ENCODE peak calls at places on chromosomes 6 and 20, in seven cellular contexts. Y is midbrain, G is Peyer's patch, R is pancreas, M is uterus, A is islet precursor cell, N is suprapubic skin. S is an unnamed sample.

GRCh38 chr6:37812835-37813234 is 6.7 kb upstream of the ZFAND3 start:
- DNase-seq in Y (no peak), G (no peak), R (no peak), M (no peak), A (no peak), N (no peak), S (no peak)

GRCh38 chr20:35616465-35617396 is 1.1 kb downstream of the SPAG4 start:
- DNase-seq in Y (peak), G (peak), R (peak), M (peak), A (peak), N (peak), S (peak)

GRCh38 chr6:37456816-37457560 is 24.0 kb downstream of the CMTR1 start:
- DNase-seq in Y (no peak), G (no peak), R (no peak), M (no peak), A (no peak), N (no peak), S (no peak)

GRCh38 chr6:87671555-87672029 is 30.4 kb downstream of the AKIRIN2 start:
- DNase-seq in Y (no peak), G (no peak), R (no peak), M (no peak), A (no peak), N (no peak), S (no peak)

GRCh38 chr6:52244400-52244799 is at the start of gene IL17F:
- DNase-seq in Y (no peak), G (no peak), R (no peak), M (no peak), A (no peak), N (no peak), S (no peak)

GRCh38 chr6:25279748-25280616 is 808 bp downstream of the CARMIL1 start:
- DNase-seq in Y (no peak), G (peak), R (peak), M (peak), A (peak), N (peak), S (peak)

GRCh38 chr6:133115960-133116359 is 125.2 kb upstream of the EYA4 start:
- DNase-seq in Y (no peak), G (no peak), R (no peak), M (no peak), A (no peak), N (no peak), S (no peak)

GRCh38 chr6:154590770-154591169 is 80.3 kb upstream of the CNKSR3 start:
- DNase-seq in Y (no peak), G (no peak), R (peak), M (no peak), A (no peak), N (no peak), S (no peak)

GRCh38 chr6:145789443-145789842 is 25.2 kb downstream of the FBXO30 start:
- DNase-seq in Y (no peak), G (no peak), R (no peak), M (no peak), A (no peak), N (no peak), S (no peak)

GRCh38 chr20:37940161-37940560 is 37.2 kb downstream of the VSTM2L start:
- DNase-seq in Y (no peak), G (peak), R (no peak), M (no peak), A (peak), N (peak), S (no peak)

GRCh38 chr6:147311218-147311617 is 107.0 kb downstream of the STXBP5 start:
- DNase-seq in Y (no peak), G (no peak), R (no peak), M (no peak), A (no peak), N (no peak), S (no peak)

GRCh38 chr20:19735446-19735845 is 22.6 kb upstream of the RIN2 start:
- DNase-seq in Y (peak), G (peak), R (peak), M (peak), A (peak), N (peak), S (peak)

GRCh38 chr20:24948939-24949679 is at the start of gene CST7:
- DNase-seq in Y (no peak), G (peak), R (peak), M (no peak), A (peak), N (peak), S (no peak)

GRCh38 chr20:49397525-49397924 is 84.9 kb downstream of the KCNB1 start:
- DNase-seq in Y (no peak), G (no peak), R (no peak), M (no peak), A (peak), N (no peak), S (peak)

GRCh38 chr6:134077301-134077700 is 24.9 kb upstream of the SLC2A12 start:
- DNase-seq in Y (no peak), G (no peak), R (no peak), M (no peak), A (no peak), N (no peak), S (no peak)

GRCh38 chr20:58192567-58192966 is 35.9 kb downstream of the ANKRD60 start:
- DNase-seq in Y (no peak), G (no peak), R (no peak), M (no peak), A (no peak), N (no peak), S (peak)

GRCh38 chr6:147667082-147667481 is 158.6 kb downstream of the SAMD5 start:
- DNase-seq in Y (no peak), G (no peak), R (no peak), M (no peak), A (no peak), N (no peak), S (no peak)

GRCh38 chr6:42901538-42901957 is 14.3 kb upstream of the PTCRA start:
- DNase-seq in Y (peak), G (peak), R (peak), M (peak), A (peak), N (peak), S (peak)

GRCh38 chr6:132669690-132670291 is 10.8 kb upstream of the TAAR1 start:
- DNase-seq in Y (peak), G (no peak), R (no peak), M (no peak), A (no peak), N (no peak), S (no peak)

GRCh38 chr20:47222728-47223127 is 133.8 kb downstream of the ZMYND8 start:
- DNase-seq in Y (no peak), G (no peak), R (no peak), M (no peak), A (no peak), N (no peak), S (no peak)

GRCh38 chr20:20593447-20594170 is 118.8 kb downstream of the RALGAPA2 start:
- DNase-seq in Y (peak), G (no peak), R (no peak), M (no peak), A (peak), N (no peak), S (peak)

GRCh38 chr20:36105731-36106226 is 48.8 kb upstream of the EPB41L1 start:
- DNase-seq in Y (no peak), G (peak), R (peak), M (no peak), A (no peak), N (no peak), S (no peak)

GRCh38 chr20:40741507-40742106 is 52.6 kb upstream of the MAFB start:
- DNase-seq in Y (peak), G (peak), R (no peak), M (no peak), A (peak), N (no peak), S (peak)

GRCh38 chr6:113361014-113361645 is 496.0 kb upstream of the MARCKS start:
- DNase-seq in Y (no peak), G (no peak), R (no peak), M (no peak), A (no peak), N (no peak), S (no peak)

GRCh38 chr6:85561750-85562357 is 31.8 kb downstream of the SNX14 start:
- DNase-seq in Y (no peak), G (no peak), R (no peak), M (no peak), A (no peak), N (no peak), S (no peak)

GRCh38 chr6:41474213-41474933 is 71.8 kb upstream of the FOXP4 start:
- DNase-seq in Y (no peak), G (no peak), R (no peak), M (no peak), A (no peak), N (no peak), S (no peak)

GRCh38 chr6:44851176-44851575 is 463.7 kb downstream of the CDC5L start:
- DNase-seq in Y (no peak), G (no peak), R (no peak), M (no peak), A (no peak), N (no peak), S (no peak)

GRCh38 chr20:41340327-41341055 is at the start of gene LPIN3:
- DNase-seq in Y (no peak), G (peak), R (peak), M (peak), A (peak), N (peak), S (peak)

GRCh38 chr6:148179786-148180185 is 162.9 kb upstream of the SASH1 start:
- DNase-seq in Y (peak), G (no peak), R (no peak), M (no peak), A (no peak), N (no peak), S (no peak)

GRCh38 chr6:130365166-130366010 is 429 bp upstream of the TMEM200A start:
- DNase-seq in Y (peak), G (peak), R (peak), M (peak), A (peak), N (peak), S (peak)

GRCh38 chr6:158068893-158069799 is 87.5 kb downstream of the SYNJ2 start:
- DNase-seq in Y (no peak), G (peak), R (no peak), M (peak), A (no peak), N (no peak), S (no peak)